ENCODE peak calls at places on chromosomes 4 and X, in nine cellular contexts. K, O, G, Q, F, T, W, I and Z are unnamed samples.

GRCh38 chrX:151742311-151742710 is 7.8 kb downstream of the CNGA2 start:
- DNase-seq in K (no peak), O (no peak), G (no peak), Q (no peak), F (no peak), T (no peak), W (no peak), I (no peak), Z (no peak)

GRCh38 chr4:108555701-108556100 is 64.7 kb upstream of the RPL34 start:
- DNase-seq in K (no peak), O (no peak), G (no peak), Q (no peak), F (no peak), T (no peak), W (no peak), I (no peak), Z (no peak)

GRCh38 chr4:109730294-109731051 is 603 bp upstream of the PLA2G12A start:
- DNase-seq in K (peak; percentile 66), O (peak; percentile 66), G (no peak), Q (peak; percentile 58), F (peak; percentile 58), T (peak; percentile 2), W (peak; percentile 46), I (peak; percentile 81), Z (peak; percentile 59)

GRCh38 chrX:135463937-135464336 is 42.2 kb downstream of the SMIM10L2A start:
- DNase-seq in K (no peak), O (no peak), G (no peak), Q (peak; percentile 17), F (peak; percentile 1), T (no peak), W (no peak), I (no peak), Z (no peak)

GRCh38 chr4:40183615-40184411 is 13.0 kb upstream of the RHOH start:
- DNase-seq in K (no peak), O (no peak), G (no peak), Q (peak; percentile 27), F (no peak), T (no peak), W (no peak), I (no peak), Z (no peak)

GRCh38 chrX:23752740-23753435 is 9.8 kb upstream of the ACOT9 start:
- DNase-seq in K (no peak), O (no peak), G (no peak), Q (peak; percentile 43), F (peak; percentile 47), T (no peak), W (no peak), I (no peak), Z (no peak)

GRCh38 chr4:55237839-55238238 is 108.2 kb upstream of the SRD5A3 start:
- DNase-seq in K (no peak), O (no peak), G (no peak), Q (no peak), F (no peak), T (no peak), W (no peak), I (no peak), Z (no peak)

GRCh38 chr4:178275671-178276360 is 833.6 kb upstream of the AGA start:
- DNase-seq in K (no peak), O (no peak), G (peak; percentile 74), Q (no peak), F (no peak), T (no peak), W (no peak), I (no peak), Z (no peak)

GRCh38 chr4:158131037-158131436 is 41.8 kb downstream of the GASK1B start:
- DNase-seq in K (no peak), O (no peak), G (no peak), Q (no peak), F (peak; percentile 31), T (no peak), W (no peak), I (no peak), Z (no peak)

GRCh38 chrX:311156-312129 is 7.2 kb downstream of the GTPBP6 start:
- DNase-seq in K (peak; percentile 49), O (no peak), G (no peak), Q (no peak), F (no peak), T (no peak), W (no peak), I (peak; percentile 59), Z (no peak)

GRCh38 chr4:150135134-150135773 is 57.0 kb downstream of the DCLK2 start:
- DNase-seq in K (no peak), O (no peak), G (no peak), Q (no peak), F (peak; percentile 37), T (no peak), W (no peak), I (no peak), Z (no peak)

GRCh38 chrX:36431819-36432218 is 512.3 kb downstream of the CFAP47 start:
- DNase-seq in K (no peak), O (no peak), G (no peak), Q (peak; percentile 65), F (peak; percentile 62), T (peak; percentile 60), W (no peak), I (no peak), Z (no peak)

GRCh38 chrX:39245024-39245423 is 443.8 kb downstream of the MID1IP1 start:
- DNase-seq in K (no peak), O (no peak), G (no peak), Q (no peak), F (no peak), T (no peak), W (no peak), I (no peak), Z (no peak)

GRCh38 chr4:130336585-130337217 is 1240.7 kb downstream of the C4orf33 start:
- DNase-seq in K (no peak), O (peak; percentile 27), G (no peak), Q (peak; percentile 41), F (peak; percentile 45), T (no peak), W (no peak), I (no peak), Z (no peak)

GRCh38 chr4:6437682-6438264 is 34.6 kb downstream of the PPP2R2C start:
- DNase-seq in K (no peak), O (no peak), G (no peak), Q (no peak), F (no peak), T (no peak), W (no peak), I (no peak), Z (no peak)

GRCh38 chrX:47562615-47563243 is 1.7 kb downstream of the ARAF start:
- DNase-seq in K (no peak), O (peak; percentile 12), G (peak; percentile 70), Q (peak; percentile 62), F (no peak), T (no peak), W (no peak), I (no peak), Z (no peak)
- TF ChIP-seq CTCF in K (peak; percentile 21), O (peak; percentile 48), G (peak; percentile 67), Q (peak; percentile 34), F (peak; percentile 43), T (peak; percentile 35), W (peak; percentile 43), I (peak; percentile 24), Z (no peak)

DNA sequence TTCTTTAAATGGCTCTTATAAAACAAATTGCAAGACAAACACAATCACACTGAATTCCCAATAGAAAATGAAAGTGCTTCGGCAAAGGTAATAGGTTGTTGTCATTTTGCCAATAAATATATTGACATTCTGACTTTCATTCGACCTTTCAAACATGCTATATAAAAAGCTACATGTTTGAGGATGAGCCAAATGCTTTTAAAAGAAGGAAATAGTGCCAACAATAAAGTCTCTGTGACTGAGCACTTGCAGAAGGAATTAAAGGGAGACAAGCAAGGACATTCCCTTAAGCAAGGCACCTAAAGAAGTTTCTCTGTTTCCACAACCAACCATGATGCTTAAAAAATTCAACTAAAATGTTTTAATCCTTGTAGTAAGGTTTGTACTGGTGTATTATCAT is 389.9 kb downstream of the PDGFC start:
- DNase-seq in K (no peak), O (no peak), G (no peak), Q (no peak), F (no peak), T (no peak), W (no peak), I (no peak), Z (no peak)
- H3K4me3 ChIP-seq in K (peak overlapping the region; percentile 4), O (no peak overlapping the region), G (no peak overlapping the region), Q (no peak overlapping the region), F (peak overlapping the region; percentile 21), T (peak overlapping the region; percentile 11), W (no peak overlapping the region), I (peak overlapping the region; percentile 14), Z (no peak overlapping the region)

GRCh38 chrX:111568817-111569216 is 57.4 kb downstream of the SERTM2 start:
- DNase-seq in K (no peak), O (no peak), G (no peak), Q (no peak), F (no peak), T (no peak), W (no peak), I (no peak), Z (no peak)

DNA sequence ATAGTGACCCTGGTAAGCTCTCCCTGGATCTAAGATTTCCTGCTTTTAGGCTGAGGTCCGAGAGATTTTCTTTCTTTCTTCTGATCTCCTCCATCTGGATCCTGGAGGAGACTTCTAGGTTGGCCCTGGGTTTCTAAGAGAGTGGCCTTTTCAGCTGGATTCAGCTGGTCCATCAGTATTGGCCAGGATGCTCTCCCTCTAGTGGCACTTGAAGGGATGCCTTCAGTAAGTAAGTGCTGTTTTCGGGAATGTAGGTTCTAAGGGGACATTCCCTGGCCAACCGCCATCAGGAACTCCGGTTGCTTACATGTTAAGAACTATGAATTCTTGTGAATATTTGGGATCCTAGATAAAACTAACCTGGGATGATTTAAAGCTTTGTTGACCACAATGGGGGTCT is 56.9 kb downstream of the SERTM2 start:
- DNase-seq in K (no peak), O (peak; percentile 50), G (peak; percentile 80), Q (peak; percentile 25), F (no peak), T (no peak), W (no peak), I (no peak), Z (no peak)
- TF ChIP-seq CTCF in K (peak; percentile 59), O (peak; percentile 29), G (peak; percentile 90), Q (peak; percentile 50), F (no peak), T (no peak), W (peak; percentile 12), I (no peak), Z (no peak)

DNA sequence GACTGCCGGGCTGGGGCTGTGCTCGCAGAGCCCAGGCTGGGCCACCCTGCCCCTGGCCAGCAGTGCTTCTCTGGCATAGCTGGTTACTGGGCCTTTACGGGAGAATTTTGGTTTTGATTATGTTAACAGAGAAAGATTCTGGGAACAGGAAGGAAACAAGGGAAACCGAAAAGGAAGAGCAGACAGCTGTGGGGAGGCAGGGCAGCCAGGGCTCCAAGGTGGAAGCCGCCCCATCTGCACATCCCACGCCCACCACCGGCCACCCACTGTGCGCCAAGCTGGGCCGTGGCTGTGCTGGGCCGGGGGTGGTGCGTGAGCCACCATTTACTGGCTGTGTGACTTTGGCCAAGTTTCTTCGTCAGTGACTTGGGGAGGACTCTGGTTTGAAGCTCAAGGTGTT is 20.1 kb downstream of the SH3BP2 start:
- DNase-seq in K (no peak), O (no peak), G (no peak), Q (no peak), F (no peak), T (no peak), W (no peak), I (no peak), Z (no peak)
- H3K4me3 ChIP-seq in K (peak overlapping the region; percentile 35), O (no peak overlapping the region), G (no peak overlapping the region), Q (peak overlapping the region; percentile 39), F (no peak overlapping the region), T (no peak overlapping the region), W (peak overlapping the region; percentile 63), I (peak overlapping the region; percentile 32), Z (peak overlapping the region; percentile 7)